ENCODE peak calls at places on chromosome 16, in eight cellular contexts. C is psoas muscle, Z is NB4, U is thoracic aorta, F is neural progenitor cell, M is lower leg skin, J is endothelial cell, I is tibial nerve. T is an unnamed sample.

GRCh38 chr16:65908568-65908967 is 457.9 kb upstream of the CDH5 start:
- DNase-seq in C (no peak), Z (no peak), U (no peak), F (peak; percentile 94), M (no peak), J (no peak), I (no peak), T (peak; percentile 17)

GRCh38 chr16:31190061-31190460 is 10.1 kb downstream of the FUS start:
- DNase-seq in C (no peak), Z (peak; percentile 1), U (no peak), F (no peak), M (no peak), J (no peak), I (no peak), T (no peak)

GRCh38 chr16:6633441-6633840 is 699.2 kb upstream of the RBFOX1 start:
- DNase-seq in C (no peak), Z (no peak), U (no peak), F (no peak), M (no peak), J (no peak), I (no peak), T (no peak)

GRCh38 chr16:7910116-7910515 is 577.5 kb downstream of the RBFOX1 start:
- DNase-seq in C (no peak), Z (no peak), U (no peak), F (no peak), M (no peak), J (no peak), I (no peak), T (no peak)

GRCh38 chr16:49049644-49050043 is 232.0 kb downstream of the CBLN1 start:
- DNase-seq in C (no peak), Z (no peak), U (no peak), F (no peak), M (no peak), J (no peak), I (no peak), T (no peak)

GRCh38 chr16:73028721-73029361 is 19.1 kb downstream of the ZFHX3 start:
- DNase-seq in C (no peak), Z (no peak), U (no peak), F (no peak), M (no peak), J (no peak), I (no peak), T (no peak)

GRCh38 chr16:31200821-31201510 is 1.6 kb downstream of the PYCARD start:
- DNase-seq in C (no peak), Z (peak; percentile 88), U (no peak), F (no peak), M (no peak), J (no peak), I (no peak), T (no peak)

GRCh38 chr16:27318399-27319256 is 4.9 kb downstream of the IL4R start:
- DNase-seq in C (peak; percentile 33), Z (peak; percentile 91), U (no peak), F (no peak), M (no peak), J (peak; percentile 24), I (no peak), T (no peak)

GRCh38 chr16:30972872-30973271 is 12.1 kb upstream of the HSD3B7 start:
- DNase-seq in C (no peak), Z (no peak), U (no peak), F (peak; percentile 40), M (no peak), J (no peak), I (no peak), T (no peak)

GRCh38 chr16:52976539-52977167 is 76.0 kb downstream of the CHD9NB start:
- DNase-seq in C (no peak), Z (peak; percentile 39), U (no peak), F (peak; percentile 30), M (no peak), J (no peak), I (peak; percentile 6), T (no peak)

GRCh38 chr16:57846078-57846697 is 43.9 kb upstream of the KIFC3 start:
- DNase-seq in C (no peak), Z (no peak), U (no peak), F (peak; percentile 76), M (no peak), J (no peak), I (no peak), T (no peak)

GRCh38 chr16:8625491-8626087 is 4.1 kb downstream of the METTL22 start:
- DNase-seq in C (no peak), Z (no peak), U (no peak), F (no peak), M (no peak), J (no peak), I (no peak), T (no peak)

GRCh38 chr16:25693621-25694020 is 1.9 kb downstream of the HS3ST4 start:
- DNase-seq in C (no peak), Z (no peak), U (no peak), F (peak; percentile 28), M (no peak), J (no peak), I (no peak), T (no peak)

GRCh38 chr16:30382398-30383015 is at the start of gene SEPTIN1:
- DNase-seq in C (no peak), Z (no peak), U (no peak), F (no peak), M (no peak), J (no peak), I (no peak), T (no peak)

DNA sequence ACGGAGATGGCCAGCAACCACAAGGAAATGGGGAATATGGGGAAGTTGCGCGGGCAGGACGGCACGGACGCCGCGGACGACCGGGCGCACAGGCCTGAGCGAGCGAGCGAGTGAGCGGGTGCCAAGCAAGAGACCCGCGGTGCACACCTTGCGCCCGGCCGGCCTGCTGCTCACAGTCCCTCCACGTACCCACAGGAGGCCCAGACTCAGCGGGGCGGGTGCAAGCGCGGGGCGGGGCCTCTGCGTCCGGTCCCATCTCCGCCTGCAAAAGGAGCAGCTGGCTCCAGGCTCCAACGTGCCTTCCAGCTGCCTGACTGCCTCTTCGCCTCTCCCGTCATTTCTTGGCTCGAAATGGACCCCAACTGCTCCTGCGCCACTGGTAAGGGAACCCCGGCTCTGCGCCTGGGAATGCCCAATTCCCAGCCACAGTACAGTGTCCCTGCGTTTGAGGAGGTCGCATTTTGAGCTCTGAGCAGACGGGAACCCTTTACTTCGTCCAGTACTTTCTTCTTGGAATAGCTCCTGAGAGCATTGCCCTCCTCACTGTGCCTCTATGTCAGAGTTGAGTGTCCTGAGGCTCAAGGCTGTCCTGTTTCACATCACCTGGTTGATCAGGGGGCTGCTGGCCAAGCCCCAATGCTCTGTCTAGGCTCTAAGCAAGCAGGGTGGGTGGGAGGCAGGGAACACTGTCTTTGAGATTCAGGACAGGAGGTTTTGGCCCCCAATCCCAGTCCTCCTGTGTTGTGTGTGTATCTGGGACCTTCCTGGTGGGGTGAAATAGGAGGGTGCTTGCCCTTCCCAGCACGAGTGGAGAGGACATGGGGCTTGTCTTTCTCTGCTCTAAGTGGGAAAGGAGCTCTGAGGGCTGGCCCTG is 8.1 kb upstream of the MT1E start:
- DNase-seq in C (peak; percentile 89), Z (peak; percentile 69), U (no peak), F (peak; percentile 65), M (peak; percentile 67), J (no peak), I (no peak), T (peak; percentile 66)
- TF ChIP-seq CTCF in C (no peak), Z (no peak), U (peak; percentile 19), F (no peak), M (no peak), J (no peak), I (peak; percentile 34), T (no peak)

DNA sequence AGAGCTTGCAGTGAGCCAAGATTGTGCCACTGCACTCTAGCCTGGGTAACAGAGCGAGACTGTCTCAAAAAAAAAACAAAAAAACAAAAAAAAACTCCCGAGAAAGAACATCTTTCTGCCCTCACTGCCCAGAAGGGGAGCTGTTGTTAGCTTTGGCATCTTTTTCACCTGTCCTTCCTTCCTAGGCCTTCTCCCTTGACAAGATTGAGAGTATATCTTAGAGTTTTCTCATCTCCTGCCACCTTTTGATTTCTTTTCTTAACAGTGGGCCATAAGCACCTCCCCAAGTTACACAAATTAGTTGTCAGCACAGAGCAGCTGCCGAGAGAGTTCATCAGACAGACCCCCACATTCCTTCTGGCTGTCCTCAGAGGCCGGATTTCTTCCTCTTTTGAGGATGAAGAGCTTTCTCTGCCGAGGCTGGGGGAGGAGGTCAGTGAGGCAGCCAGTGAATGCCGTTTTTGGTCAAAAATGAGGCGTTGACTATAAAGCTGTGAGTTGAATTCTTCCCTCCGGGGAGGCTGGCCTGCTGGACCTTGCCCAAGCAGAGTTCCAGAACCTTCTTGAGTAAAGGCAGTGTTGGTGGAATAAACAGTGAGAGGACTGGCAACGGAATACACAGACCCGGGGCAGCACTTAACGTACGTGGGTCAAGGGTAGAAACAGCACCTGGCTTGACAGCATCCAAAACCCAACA is 127.0 kb downstream of the ABCC6 start:
- DNase-seq in C (peak; percentile 27), Z (no peak), U (peak; percentile 49), F (peak; percentile 18), M (no peak), J (no peak), I (peak; percentile 32), T (peak; percentile 78)
- TF ChIP-seq CTCF in C (no peak), Z (no peak), U (peak; percentile 30), F (peak; percentile 46), M (no peak), J (no peak), I (peak; percentile 37), T (no peak)

GRCh38 chr16:14308357-14308723 is 237.2 kb downstream of the MRTFB start:
- DNase-seq in C (no peak), Z (no peak), U (no peak), F (no peak), M (no peak), J (no peak), I (no peak), T (no peak)

GRCh38 chr16:14307623-14308356 is 236.7 kb downstream of the MRTFB start:
- DNase-seq in C (peak; percentile 70), Z (peak; percentile 22), U (no peak), F (no peak), M (no peak), J (no peak), I (no peak), T (no peak)

GRCh38 chr16:14309001-14309886 is 238.1 kb downstream of the MRTFB start:
- DNase-seq in C (no peak), Z (peak; percentile 60), U (no peak), F (peak; percentile 42), M (no peak), J (no peak), I (no peak), T (no peak)

GRCh38 chr16:14309906-14310305 is 238.8 kb downstream of the MRTFB start:
- DNase-seq in C (no peak), Z (no peak), U (no peak), F (no peak), M (no peak), J (no peak), I (no peak), T (no peak)

DNA sequence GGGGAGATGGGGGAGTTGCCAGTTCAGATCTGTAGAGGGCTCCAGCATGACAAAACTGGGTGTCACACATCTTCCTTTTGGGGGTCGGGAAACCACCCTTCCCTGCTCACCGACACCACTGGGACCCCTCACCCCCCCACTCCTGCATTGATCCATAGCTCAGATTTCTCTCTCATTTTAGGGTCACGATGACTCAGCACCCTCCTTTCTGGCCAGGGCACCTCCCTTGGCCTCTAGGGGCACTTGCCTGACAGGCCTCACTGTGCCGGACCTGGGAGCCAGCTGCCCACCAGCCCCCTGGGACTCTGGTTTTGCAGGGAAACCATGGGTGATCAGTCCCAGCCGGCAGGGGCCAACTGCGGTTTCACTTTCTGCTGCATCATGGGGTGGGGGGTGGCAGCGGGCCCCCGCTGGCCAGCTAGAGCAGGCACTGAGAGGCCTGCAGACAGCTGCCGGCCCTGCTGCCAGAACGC is 239.4 kb downstream of the MRTFB start:
- DNase-seq in C (peak; percentile 48), Z (peak; percentile 92), U (no peak), F (peak; percentile 45), M (no peak), J (no peak), I (no peak), T (no peak)
- TF ChIP-seq CTCF in C (no peak), Z (peak; percentile 29), U (no peak), F (peak; percentile 47), M (no peak), J (no peak), I (no peak), T (no peak)

GRCh38 chr16:80557037-80557436 is 16.2 kb downstream of the DYNLRB2 start:
- DNase-seq in C (no peak), Z (no peak), U (no peak), F (no peak), M (no peak), J (no peak), I (no peak), T (no peak)
- TF ChIP-seq CTCF in C (no peak), Z (no peak), U (no peak), F (no peak), M (no peak), J (no peak), I (no peak), T (no peak)

T was measured in testis.